ENCODE peak calls at places on chromosomes 12 and 14, in eight cellular contexts. O is right atrium auricular region, J is NT2/D1, P is SK-N-SH, N is hepatocyte, Y is aorta, M is iPS DF 6.9, V is left ventricle myocardium inferior. Z is an unnamed sample.

GRCh38 chr12:122878780-122879612 is 16.9 kb downstream of the VPS37B start:
- DNase-seq in M (no peak), P (no peak), J (no peak), Y (no peak), O (no peak), N (no peak), V (no peak), Z (no peak)

GRCh38 chr12:92035477-92035876 is 110.2 kb downstream of the BTG1 start:
- DNase-seq in O (no peak), V (no peak), Y (no peak), P (no peak), J (no peak), N (no peak), M (no peak), Z (no peak)

GRCh38 chr12:48961801-48962200 is 4.5 kb upstream of the ARF3 start:
- DNase-seq in J (no peak), M (no peak), O (no peak), V (no peak), N (no peak), Y (no peak), P (no peak), Z (no peak)

GRCh38 chr12:103556890-103557667 is 30.0 kb upstream of the STAB2 start:
- DNase-seq in M (no peak), Y (no peak), O (no peak), V (no peak), P (no peak), N (no peak), J (no peak), Z (no peak)

GRCh38 chr12:121596526-121596925 is 15.7 kb upstream of the KDM2B start:
- DNase-seq in N (no peak), P (no peak), J (no peak), M (no peak), Y (no peak), O (no peak), V (no peak), Z (no peak)

GRCh38 chr14:72104011-72104613 is 171.9 kb downstream of the RGS6 start:
- DNase-seq in P (peak; percentile 36), Y (no peak), J (peak; percentile 9), M (peak; percentile 29), O (no peak), N (peak; percentile 8), V (no peak), Z (peak; percentile 71)

GRCh38 chr12:41944241-41944640 is 200.4 kb downstream of the GXYLT1 start:
- DNase-seq in N (no peak), M (no peak), V (no peak), Y (no peak), P (no peak), J (no peak), O (no peak), Z (no peak)

GRCh38 chr14:54864526-54864925 is 38.1 kb downstream of the GCH1 start:
- DNase-seq in P (no peak), Y (no peak), N (no peak), O (no peak), V (no peak), M (no peak), J (no peak), Z (peak; percentile 48)

GRCh38 chr12:116442981-116443380 is 116.2 kb upstream of the MAP1LC3B2 start:
- DNase-seq in M (no peak), Y (no peak), N (peak; percentile 37), O (no peak), J (no peak), P (no peak), V (no peak), Z (no peak)

GRCh38 chr14:90354551-90355298 is 23.0 kb upstream of the NRDE2 start:
- DNase-seq in M (no peak), J (no peak), P (no peak), V (no peak), O (no peak), Y (no peak), N (peak; percentile 19), Z (no peak)

GRCh38 chr12:10210225-10210624 is 2.5 kb upstream of the GABARAPL1 start:
- DNase-seq in V (no peak), J (no peak), O (peak; percentile 58), P (no peak), Y (no peak), M (no peak), N (no peak), Z (no peak)
- H3K4me1 ChIP-seq in V (peaks cover 29% of the 10 kb centered on the region), J (no peaks in the 10 kb centered on the region), O (no peaks in the 10 kb centered on the region), P (no peaks in the 10 kb centered on the region), Y (no peaks in the 10 kb centered on the region), M (peaks cover 3% of the 10 kb centered on the region), N (no peaks in the 10 kb centered on the region), Z (peaks cover 11% of the 10 kb centered on the region)

GRCh38 chr14:23568600-23569310 is 1.2 kb upstream of the AP1G2 start:
- DNase-seq in O (no peak), M (no peak), P (peak; percentile 65), N (no peak), J (no peak), V (no peak), Y (peak; percentile 73), Z (no peak)
- H3K27me3 ChIP-seq in O (no peaks in the 10 kb centered on the region), M (no peaks in the 10 kb centered on the region), P (no peaks in the 10 kb centered on the region), N (peaks cover 7% of the 10 kb centered on the region), J (no peaks in the 10 kb centered on the region), V (peaks cover 27% of the 10 kb centered on the region), Y (no peaks in the 10 kb centered on the region), Z (no peaks in the 10 kb centered on the region)

GRCh38 chr14:31045501-31046080 is 19.4 kb upstream of the STRN3 start:
- DNase-seq in Y (no peak), M (no peak), N (no peak), P (no peak), O (no peak), J (no peak), V (no peak), Z (peak; percentile 92)

GRCh38 chr14:31047503-31047902 is 21.3 kb upstream of the STRN3 start:
- DNase-seq in J (no peak), P (no peak), M (no peak), N (no peak), O (no peak), V (no peak), Y (no peak), Z (no peak)

DNA sequence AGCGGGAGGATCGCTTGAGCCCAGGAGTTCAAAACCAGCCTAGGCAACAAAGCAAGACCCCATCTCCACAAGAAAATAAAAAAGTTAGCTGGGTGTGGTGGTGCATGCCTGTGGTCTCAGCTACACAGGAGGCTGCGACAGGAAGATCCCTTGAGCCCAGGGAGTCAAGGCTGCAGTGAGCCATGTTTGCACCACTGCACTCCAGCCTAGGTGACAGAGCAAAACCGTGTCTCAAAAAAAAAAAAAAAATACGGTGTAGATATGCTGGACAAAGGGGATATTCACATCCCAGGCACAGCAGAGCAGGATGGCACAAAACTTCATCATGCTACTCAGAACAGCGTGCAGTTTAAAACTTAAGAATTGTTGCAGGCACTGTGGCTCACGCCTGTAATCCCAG is 24.8 kb upstream of the STRN3 start:
- DNase-seq in O (no peak), J (no peak), N (no peak), V (no peak), Y (no peak), P (no peak), M (no peak), Z (no peak)
- H3K4me1 ChIP-seq in O (no peaks in the 10 kb centered on the region), J (no peaks in the 10 kb centered on the region), N (no peaks in the 10 kb centered on the region), V (peaks cover 28% of the 10 kb centered on the region), Y (no peaks in the 10 kb centered on the region), P (no peaks in the 10 kb centered on the region), M (no peaks in the 10 kb centered on the region), Z (peaks cover 3% of the 10 kb centered on the region)

DNA sequence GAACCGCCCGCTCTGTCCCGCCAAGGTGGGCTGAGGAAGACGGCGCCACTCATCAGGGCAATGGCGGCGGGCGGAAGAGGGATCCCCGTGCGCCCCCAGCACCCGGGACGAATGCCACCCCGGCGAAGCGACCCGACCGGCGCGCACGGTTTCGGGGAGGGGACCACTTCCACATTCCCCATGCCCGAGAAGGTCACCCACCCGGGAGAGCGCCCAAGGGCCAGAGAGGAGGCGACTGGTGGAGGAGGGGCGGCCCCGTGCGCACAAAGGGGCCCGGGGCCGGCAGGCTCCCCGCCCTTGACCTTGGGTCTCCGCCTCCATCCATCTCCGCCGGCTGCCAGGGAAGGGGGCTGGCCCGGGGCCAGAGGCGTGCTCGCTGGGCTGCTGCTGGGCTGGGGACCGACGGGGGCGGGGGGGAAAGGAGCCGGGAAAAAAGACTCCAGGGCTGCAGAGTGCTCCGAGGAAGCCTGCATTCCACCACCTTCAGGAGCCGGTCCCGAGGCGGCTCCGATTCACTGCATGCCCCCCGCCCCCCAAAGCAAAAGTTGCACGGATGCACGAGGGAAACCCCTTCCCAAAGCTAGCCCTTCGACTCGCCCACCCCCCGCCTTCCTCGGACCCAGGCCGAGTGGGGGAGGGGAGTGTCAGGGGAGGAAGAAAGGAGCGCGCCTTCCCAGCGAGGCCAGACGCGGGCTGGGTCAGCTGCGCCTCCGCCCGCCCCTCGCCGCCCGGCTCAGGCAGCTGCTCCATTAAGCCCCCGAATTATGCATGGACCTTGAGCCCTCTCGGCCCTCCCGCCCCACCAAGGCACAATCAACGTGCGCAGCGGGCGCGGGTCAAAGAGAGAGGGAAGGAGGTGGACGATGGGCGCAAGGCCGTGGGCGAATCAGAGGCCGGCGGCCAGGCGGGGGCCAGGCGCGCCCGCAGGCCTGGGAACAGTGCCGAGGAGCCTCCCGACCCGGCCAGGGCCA is 26.2 kb downstream of the BCL11B start:
- DNase-seq in Y (no peak), P (no peak), M (no peak), O (no peak), N (peak; percentile 59), J (peak; percentile 61), V (no peak), Z (peak; percentile 65)
- H3K27me3 ChIP-seq in Y (peaks cover under 1% of the 10 kb centered on the region), P (peaks cover 88% of the 10 kb centered on the region), M (no peaks in the 10 kb centered on the region), O (peaks cover 4% of the 10 kb centered on the region), N (peaks cover 14% of the 10 kb centered on the region), J (peaks cover 20% of the 10 kb centered on the region), V (peaks cover 100% of the 10 kb centered on the region), Z (no peaks in the 10 kb centered on the region)

GRCh38 chr12:108696111-108696995 is 35.0 kb downstream of the CORO1C start:
- DNase-seq in M (no peak), N (peak; percentile 23), Y (no peak), O (no peak), J (no peak), V (no peak), P (no peak), Z (peak; percentile 99)
- H3K4me1 ChIP-seq in M (peaks cover 7% of the 10 kb centered on the region), N (peaks cover 27% of the 10 kb centered on the region), Y (peaks cover 3% of the 10 kb centered on the region), O (no peaks in the 10 kb centered on the region), J (peaks cover 5% of the 10 kb centered on the region), V (peaks cover 92% of the 10 kb centered on the region), P (peaks cover 28% of the 10 kb centered on the region), Z (peaks cover 45% of the 10 kb centered on the region)